ENCODE peak calls at places on chromosomes 1 and 21, in four cellular contexts. One of them, this sample, is unnamed. For H3K4me1, the result is how much of the 10 kb centered on the place peaks cover.

GRCh38 chr1:36223373-36223995 is 759 bp upstream of the THRAP3 start:
- DNase-seq in body of pancreas: no peak
- DNase-seq in ovary: no peak
- DNase-seq in HepG2: no peak
- DNase-seq in this sample: no peak

GRCh38 chr1:20215716-20216115 is 29.4 kb upstream of the PLA2G2C start:
- DNase-seq in body of pancreas: no peak
- DNase-seq in ovary: no peak
- DNase-seq in HepG2: no peak
- DNase-seq in this sample: no peak

GRCh38 chr1:205950280-205950679 is 7.0 kb upstream of the SLC26A9 start:
- DNase-seq in body of pancreas: peak
- DNase-seq in ovary: no peak
- DNase-seq in HepG2: no peak
- DNase-seq in this sample: no peak

GRCh38 chr1:31647106-31647505 is 2.4 kb upstream of the PEF1 start:
- DNase-seq in body of pancreas: no peak
- DNase-seq in ovary: no peak
- DNase-seq in HepG2: peak
- DNase-seq in this sample: no peak

GRCh38 chr1:234589064-234589765 is 20.8 kb downstream of the IRF2BP2 start:
- DNase-seq in body of pancreas: no peak
- DNase-seq in ovary: no peak
- DNase-seq in HepG2: no peak
- DNase-seq in this sample: no peak

GRCh38 chr1:204991342-204991844 is 51.6 kb upstream of the CNTN2 start:
- DNase-seq in body of pancreas: no peak
- DNase-seq in ovary: no peak
- DNase-seq in HepG2: no peak
- DNase-seq in this sample: no peak

GRCh38 chr1:228058981-228059535 is 23.4 kb upstream of the ARF1 start:
- DNase-seq in body of pancreas: no peak
- DNase-seq in ovary: no peak
- DNase-seq in HepG2: no peak
- DNase-seq in this sample: no peak

GRCh38 chr1:156194300-156194652 is 372 bp downstream of the SLC25A44 start:
- DNase-seq in body of pancreas: no peak
- DNase-seq in ovary: no peak
- DNase-seq in HepG2: no peak
- DNase-seq in this sample: no peak

GRCh38 chr1:16139473-16139962 is 16.4 kb downstream of the EPHA2 start:
- DNase-seq in body of pancreas: no peak
- DNase-seq in ovary: no peak
- DNase-seq in HepG2: no peak
- DNase-seq in this sample: no peak

GRCh38 chr1:27435566-27436203 is 43.3 kb downstream of the GPR3 start:
- DNase-seq in body of pancreas: no peak
- DNase-seq in ovary: no peak
- DNase-seq in HepG2: no peak
- DNase-seq in this sample: no peak

GRCh38 chr1:3026581-3027511 is 5.6 kb downstream of the ACTRT2 start:
- DNase-seq in body of pancreas: no peak
- DNase-seq in ovary: no peak
- DNase-seq in HepG2: no peak
- DNase-seq in this sample: no peak

GRCh38 chr1:39275836-39276507 is 71.5 kb downstream of the MACF1 start:
- DNase-seq in body of pancreas: no peak
- DNase-seq in ovary: no peak
- DNase-seq in HepG2: no peak
- DNase-seq in this sample: no peak

GRCh38 chr1:77948841-77949424 is 29.9 kb downstream of the FUBP1 start:
- DNase-seq in body of pancreas: no peak
- DNase-seq in ovary: no peak
- DNase-seq in HepG2: peak
- DNase-seq in this sample: no peak

GRCh38 chr1:100452641-100453040 is 85.3 kb upstream of the GPR88 start:
- DNase-seq in body of pancreas: no peak
- DNase-seq in ovary: no peak
- DNase-seq in HepG2: no peak
- DNase-seq in this sample: no peak

GRCh38 chr21:45512626-45513002 is 29.6 kb downstream of the SLC19A1 start:
- DNase-seq in body of pancreas: no peak
- DNase-seq in ovary: no peak
- DNase-seq in HepG2: no peak
- DNase-seq in this sample: no peak

GRCh38 chr1:209202826-209203439 is 380.6 kb upstream of the CAMK1G start:
- DNase-seq in body of pancreas: peak
- DNase-seq in ovary: no peak
- DNase-seq in HepG2: peak
- DNase-seq in this sample: peak

GRCh38 chr1:115655307-115655664 is 13.5 kb downstream of the VANGL1 start:
- DNase-seq in body of pancreas: no peak
- DNase-seq in ovary: no peak
- DNase-seq in HepG2: no peak
- DNase-seq in this sample: no peak

GRCh38 chr1:201429771-201430501 is 8.4 kb upstream of the TNNI1 start:
- DNase-seq in body of pancreas: no peak
- DNase-seq in ovary: no peak
- DNase-seq in HepG2: no peak
- DNase-seq in this sample: no peak

GRCh38 chr1:27428316-27429028 is 36.0 kb downstream of the GPR3 start:
- DNase-seq in body of pancreas: no peak
- DNase-seq in ovary: no peak
- DNase-seq in HepG2: no peak
- DNase-seq in this sample: no peak

GRCh38 chr1:200751717-200752116 is 13.0 kb downstream of the CAMSAP2 start:
- DNase-seq in body of pancreas: no peak
- DNase-seq in ovary: no peak
- DNase-seq in HepG2: no peak
- DNase-seq in this sample: no peak

GRCh38 chr1:182662121-182662890 is 22.1 kb downstream of the RGS8 start:
- DNase-seq in body of pancreas: no peak
- DNase-seq in ovary: no peak
- DNase-seq in HepG2: no peak
- DNase-seq in this sample: no peak

GRCh38 chr1:4638347-4638734 is 16.1 kb upstream of the AJAP1 start:
- DNase-seq in body of pancreas: no peak
- DNase-seq in ovary: no peak
- DNase-seq in HepG2: no peak
- DNase-seq in this sample: no peak

GRCh38 chr1:96365076-96365475 is 356.5 kb upstream of the PTBP2 start:
- DNase-seq in body of pancreas: no peak
- DNase-seq in ovary: no peak
- DNase-seq in HepG2: no peak
- DNase-seq in this sample: no peak

GRCh38 chr1:226708342-226708780 is 30.7 kb downstream of the ITPKB start:
- DNase-seq in body of pancreas: no peak
- DNase-seq in ovary: no peak
- DNase-seq in HepG2: no peak
- DNase-seq in this sample: no peak

GRCh38 chr1:24963943-24964677 is 34.0 kb upstream of the RUNX3 start:
- DNase-seq in body of pancreas: no peak
- DNase-seq in ovary: no peak
- DNase-seq in HepG2: no peak
- DNase-seq in this sample: no peak

GRCh38 chr21:36186506-36187399 is 30.1 kb downstream of the DOP1B start:
- DNase-seq in body of pancreas: no peak
- DNase-seq in ovary: no peak
- DNase-seq in HepG2: no peak
- DNase-seq in this sample: no peak

GRCh38 chr1:113531321-113531720 is 141.0 kb downstream of the MAGI3 start:
- DNase-seq in body of pancreas: no peak
- DNase-seq in ovary: no peak
- DNase-seq in HepG2: no peak
- DNase-seq in this sample: no peak

GRCh38 chr1:110017792-110018191 is 16.6 kb upstream of the STRIP1 start:
- DNase-seq in body of pancreas: no peak
- DNase-seq in ovary: no peak
- DNase-seq in HepG2: no peak
- DNase-seq in this sample: no peak

GRCh38 chr1:214506972-214507431 is 44.4 kb downstream of the PTPN14 start:
- DNase-seq in body of pancreas: peak
- DNase-seq in ovary: no peak
- DNase-seq in HepG2: peak
- DNase-seq in this sample: no peak

GRCh38 chr1:214513394-214513793 is 38.0 kb downstream of the PTPN14 start:
- DNase-seq in body of pancreas: no peak
- DNase-seq in ovary: no peak
- DNase-seq in HepG2: no peak
- DNase-seq in this sample: no peak

GRCh38 chr1:214511639-214511998 is 39.8 kb downstream of the PTPN14 start:
- DNase-seq in body of pancreas: no peak
- DNase-seq in ovary: no peak
- DNase-seq in HepG2: no peak
- DNase-seq in this sample: no peak

GRCh38 chr1:214510914-214511638 is 40.3 kb downstream of the PTPN14 start:
- DNase-seq in body of pancreas: no peak
- DNase-seq in ovary: no peak
- DNase-seq in HepG2: no peak
- DNase-seq in this sample: no peak

DNA sequence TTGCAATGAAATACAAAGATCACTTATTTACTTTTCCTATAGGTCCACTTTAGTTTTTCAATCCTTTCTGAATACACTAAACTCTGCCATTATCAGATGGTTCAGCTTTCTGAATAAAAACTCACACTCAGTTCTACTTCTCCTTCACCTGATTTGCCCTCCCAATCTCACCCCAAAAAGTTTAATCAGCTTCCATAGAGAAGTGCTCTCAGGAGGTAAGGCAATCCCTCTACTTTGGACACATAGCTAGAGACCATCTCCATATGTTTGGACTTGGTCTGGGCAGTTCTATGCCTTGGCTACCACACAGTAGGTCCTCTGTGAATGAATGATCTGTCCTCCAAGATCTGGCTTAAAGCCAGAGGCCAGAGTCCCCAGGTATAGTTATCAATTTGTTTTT is 40.9 kb downstream of the PTPN14 start:
- DNase-seq in body of pancreas: no peak
- DNase-seq in ovary: no peak
- DNase-seq in HepG2: no peak
- DNase-seq in this sample: no peak
- H3K4me1 ChIP-seq in body of pancreas: under half
- H3K4me1 ChIP-seq in ovary: under half
- H3K4me1 ChIP-seq in HepG2: under half
- H3K4me1 ChIP-seq in this sample: under half

GRCh38 chr1:184971522-184972265 is 2.6 kb downstream of the NIBAN1 start:
- DNase-seq in body of pancreas: no peak
- DNase-seq in ovary: no peak
- DNase-seq in HepG2: no peak
- DNase-seq in this sample: no peak

GRCh38 chr1:184970691-184971161 is 3.6 kb downstream of the NIBAN1 start:
- DNase-seq in body of pancreas: no peak
- DNase-seq in ovary: no peak
- DNase-seq in HepG2: no peak
- DNase-seq in this sample: no peak

GRCh38 chr1:184972281-184973055 is 1.8 kb downstream of the NIBAN1 start:
- DNase-seq in body of pancreas: no peak
- DNase-seq in ovary: no peak
- DNase-seq in HepG2: no peak
- DNase-seq in this sample: no peak

GRCh38 chr1:184965889-184966860 is 8.1 kb downstream of the NIBAN1 start:
- DNase-seq in body of pancreas: no peak
- DNase-seq in ovary: no peak
- DNase-seq in HepG2: no peak
- DNase-seq in this sample: no peak

DNA sequence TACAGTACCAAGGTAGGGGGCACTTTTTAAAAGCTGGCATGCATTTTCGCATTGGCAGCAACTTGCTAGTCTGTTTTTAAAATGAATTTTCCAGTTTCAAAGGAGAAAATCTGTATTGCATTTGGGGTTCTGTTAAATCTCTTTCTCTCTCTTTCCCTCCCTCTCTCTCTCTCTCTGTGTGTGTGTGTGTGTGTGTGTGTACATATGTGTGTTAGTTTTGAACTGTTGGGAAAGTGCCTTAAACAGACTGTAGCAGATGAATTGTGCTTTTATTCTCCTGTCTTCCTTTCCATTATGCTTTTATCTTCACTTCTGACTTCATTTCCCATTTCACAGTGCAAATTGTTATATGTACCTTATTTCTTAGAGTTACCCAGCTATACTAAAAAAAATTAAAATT is 7.3 kb downstream of the NIBAN1 start:
- DNase-seq in body of pancreas: no peak
- DNase-seq in ovary: no peak
- DNase-seq in HepG2: no peak
- DNase-seq in this sample: no peak
- H3K4me1 ChIP-seq in body of pancreas: under half
- H3K4me1 ChIP-seq in ovary: under half
- H3K4me1 ChIP-seq in HepG2: under half
- H3K4me1 ChIP-seq in this sample: under half

DNA sequence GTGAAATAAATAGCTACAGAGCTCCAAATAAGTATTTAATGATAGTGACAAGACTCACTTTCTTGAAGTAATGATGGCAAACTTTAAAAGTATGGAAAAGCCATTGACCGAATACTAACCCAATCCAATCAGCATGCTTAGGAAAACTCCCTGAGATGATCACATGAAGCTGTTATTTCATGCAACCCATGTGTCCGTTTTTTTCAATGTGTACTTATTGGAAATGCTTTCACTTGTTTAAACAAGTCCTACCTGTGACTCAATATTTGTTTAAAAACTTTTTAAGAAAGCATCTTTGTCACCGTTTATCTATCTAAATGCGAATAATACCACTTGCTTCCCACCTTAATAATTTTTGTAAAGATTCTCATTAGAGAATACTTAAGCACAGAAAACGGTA is 185.8 kb downstream of the NRIP1 start:
- DNase-seq in body of pancreas: no peak
- DNase-seq in ovary: no peak
- DNase-seq in HepG2: peak
- DNase-seq in this sample: no peak
- H3K4me1 ChIP-seq in body of pancreas: under half
- H3K4me1 ChIP-seq in ovary: under half
- H3K4me1 ChIP-seq in HepG2: half or more
- H3K4me1 ChIP-seq in this sample: under half

GRCh38 chr21:29257701-29258100 is 41.0 kb upstream of the BACH1 start:
- DNase-seq in body of pancreas: no peak
- DNase-seq in ovary: no peak
- DNase-seq in HepG2: peak
- DNase-seq in this sample: no peak
- H3K4me1 ChIP-seq in body of pancreas: under half
- H3K4me1 ChIP-seq in ovary: under half
- H3K4me1 ChIP-seq in HepG2: under half
- H3K4me1 ChIP-seq in this sample: under half

GRCh38 chr1:223710179-223711133 is 1.9 kb upstream of the CAPN2 start:
- DNase-seq in body of pancreas: no peak
- DNase-seq in ovary: no peak
- DNase-seq in HepG2: peak
- DNase-seq in this sample: no peak
- H3K4me1 ChIP-seq in body of pancreas: under half
- H3K4me1 ChIP-seq in ovary: under half
- H3K4me1 ChIP-seq in HepG2: half or more
- H3K4me1 ChIP-seq in this sample: half or more

DNA sequence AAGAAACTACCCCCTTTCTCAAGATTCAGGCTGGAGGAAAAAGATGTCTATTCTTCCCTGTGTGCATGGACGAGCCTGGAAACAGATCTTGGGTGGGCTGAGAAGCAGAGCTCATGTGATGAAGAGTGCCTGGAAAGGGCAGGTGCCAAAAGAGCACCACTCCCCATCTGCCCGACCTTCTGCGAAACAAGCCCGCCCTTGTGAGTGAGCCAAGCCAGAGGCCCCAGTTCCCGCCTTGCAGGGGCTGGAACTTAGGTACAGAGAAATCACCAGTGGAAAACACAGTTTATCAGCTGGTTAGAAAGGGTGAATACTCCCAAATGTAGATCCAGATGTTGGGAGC is 26.7 kb upstream of the A3GALT2 start:
- DNase-seq in body of pancreas: no peak
- DNase-seq in ovary: no peak
- DNase-seq in HepG2: peak
- DNase-seq in this sample: peak
- H3K4me1 ChIP-seq in body of pancreas: half or more
- H3K4me1 ChIP-seq in ovary: under half
- H3K4me1 ChIP-seq in HepG2: half or more
- H3K4me1 ChIP-seq in this sample: half or more

This sample was measured in adrenal gland.